ENCODE peak calls at places on chromosomes 13 and 19, in eight cellular contexts. One of them, this sample, is unnamed.

GRCh38 chr19:2578911-2579677 is 103.2 kb downstream of the GADD45B start:
- DNase-seq in central memory CD4-positive, alpha-beta T cell: peak
- DNase-seq in activated T-helper 9 cell treated with anti-CD3 and anti-CD28 coated beads, Interleukin-2, amount 50 U/mL, for 16 hours: peak
- DNase-seq in stimulated activated CD4-positive, alpha-beta T cell treated with anti-CD3 and anti-CD28 coated beads, Interleukin-2, amount 100 ng/mL, for 48 hours: peak
- DNase-seq in midbrain: peak
- DNase-seq in WTC11: peak
- DNase-seq in activated T-cell treated with anti-CD3 and anti-CD28 coated beads, Interleukin-2, amount 50 U/mL, for 24 hours: peak
- DNase-seq in MCF 10A: peak
- DNase-seq in this sample: peak

GRCh38 chr13:75825161-75825560 is 189.0 kb downstream of the LMO7 start:
- DNase-seq in central memory CD4-positive, alpha-beta T cell: no peak
- DNase-seq in activated T-helper 9 cell treated with anti-CD3 and anti-CD28 coated beads, Interleukin-2, amount 50 U/mL, for 16 hours: no peak
- DNase-seq in stimulated activated CD4-positive, alpha-beta T cell treated with anti-CD3 and anti-CD28 coated beads, Interleukin-2, amount 100 ng/mL, for 48 hours: no peak
- DNase-seq in midbrain: no peak
- DNase-seq in WTC11: no peak
- DNase-seq in activated T-cell treated with anti-CD3 and anti-CD28 coated beads, Interleukin-2, amount 50 U/mL, for 24 hours: no peak
- DNase-seq in MCF 10A: no peak
- DNase-seq in this sample: no peak

GRCh38 chr13:112356190-112356589 is 20.0 kb upstream of the SPACA7 start:
- DNase-seq in central memory CD4-positive, alpha-beta T cell: no peak
- DNase-seq in activated T-helper 9 cell treated with anti-CD3 and anti-CD28 coated beads, Interleukin-2, amount 50 U/mL, for 16 hours: no peak
- DNase-seq in stimulated activated CD4-positive, alpha-beta T cell treated with anti-CD3 and anti-CD28 coated beads, Interleukin-2, amount 100 ng/mL, for 48 hours: no peak
- DNase-seq in midbrain: no peak
- DNase-seq in WTC11: no peak
- DNase-seq in activated T-cell treated with anti-CD3 and anti-CD28 coated beads, Interleukin-2, amount 50 U/mL, for 24 hours: no peak
- DNase-seq in MCF 10A: no peak
- DNase-seq in this sample: no peak

GRCh38 chr13:27791146-27791900 is 960 bp upstream of the GSX1 start:
- DNase-seq in central memory CD4-positive, alpha-beta T cell: no peak
- DNase-seq in activated T-helper 9 cell treated with anti-CD3 and anti-CD28 coated beads, Interleukin-2, amount 50 U/mL, for 16 hours: no peak
- DNase-seq in stimulated activated CD4-positive, alpha-beta T cell treated with anti-CD3 and anti-CD28 coated beads, Interleukin-2, amount 100 ng/mL, for 48 hours: no peak
- DNase-seq in midbrain: no peak
- DNase-seq in WTC11: no peak
- DNase-seq in activated T-cell treated with anti-CD3 and anti-CD28 coated beads, Interleukin-2, amount 50 U/mL, for 24 hours: no peak
- DNase-seq in MCF 10A: no peak
- DNase-seq in this sample: no peak

GRCh38 chr13:84358601-84359000 is 476.3 kb upstream of the SLITRK1 start:
- DNase-seq in central memory CD4-positive, alpha-beta T cell: no peak
- DNase-seq in activated T-helper 9 cell treated with anti-CD3 and anti-CD28 coated beads, Interleukin-2, amount 50 U/mL, for 16 hours: no peak
- DNase-seq in stimulated activated CD4-positive, alpha-beta T cell treated with anti-CD3 and anti-CD28 coated beads, Interleukin-2, amount 100 ng/mL, for 48 hours: no peak
- DNase-seq in midbrain: no peak
- DNase-seq in WTC11: no peak
- DNase-seq in activated T-cell treated with anti-CD3 and anti-CD28 coated beads, Interleukin-2, amount 50 U/mL, for 24 hours: no peak
- DNase-seq in MCF 10A: no peak
- DNase-seq in this sample: no peak

GRCh38 chr13:44003481-44003880 is 123.8 kb downstream of the LACC1 start:
- DNase-seq in central memory CD4-positive, alpha-beta T cell: no peak
- DNase-seq in activated T-helper 9 cell treated with anti-CD3 and anti-CD28 coated beads, Interleukin-2, amount 50 U/mL, for 16 hours: no peak
- DNase-seq in stimulated activated CD4-positive, alpha-beta T cell treated with anti-CD3 and anti-CD28 coated beads, Interleukin-2, amount 100 ng/mL, for 48 hours: no peak
- DNase-seq in midbrain: no peak
- DNase-seq in WTC11: no peak
- DNase-seq in activated T-cell treated with anti-CD3 and anti-CD28 coated beads, Interleukin-2, amount 50 U/mL, for 24 hours: no peak
- DNase-seq in MCF 10A: no peak
- DNase-seq in this sample: no peak

GRCh38 chr19:10238172-10238783 is 7.1 kb upstream of the S1PR2 start:
- DNase-seq in central memory CD4-positive, alpha-beta T cell: no peak
- DNase-seq in activated T-helper 9 cell treated with anti-CD3 and anti-CD28 coated beads, Interleukin-2, amount 50 U/mL, for 16 hours: no peak
- DNase-seq in stimulated activated CD4-positive, alpha-beta T cell treated with anti-CD3 and anti-CD28 coated beads, Interleukin-2, amount 100 ng/mL, for 48 hours: no peak
- DNase-seq in midbrain: no peak
- DNase-seq in WTC11: no peak
- DNase-seq in activated T-cell treated with anti-CD3 and anti-CD28 coated beads, Interleukin-2, amount 50 U/mL, for 24 hours: no peak
- DNase-seq in MCF 10A: no peak
- DNase-seq in this sample: no peak

GRCh38 chr19:3403489-3404323 is 37.3 kb downstream of the NFIC start:
- DNase-seq in central memory CD4-positive, alpha-beta T cell: no peak
- DNase-seq in activated T-helper 9 cell treated with anti-CD3 and anti-CD28 coated beads, Interleukin-2, amount 50 U/mL, for 16 hours: no peak
- DNase-seq in stimulated activated CD4-positive, alpha-beta T cell treated with anti-CD3 and anti-CD28 coated beads, Interleukin-2, amount 100 ng/mL, for 48 hours: no peak
- DNase-seq in midbrain: peak
- DNase-seq in WTC11: no peak
- DNase-seq in activated T-cell treated with anti-CD3 and anti-CD28 coated beads, Interleukin-2, amount 50 U/mL, for 24 hours: no peak
- DNase-seq in MCF 10A: peak
- DNase-seq in this sample: peak

GRCh38 chr13:30796132-30796832 is 60.9 kb downstream of the ALOX5AP start:
- DNase-seq in central memory CD4-positive, alpha-beta T cell: peak
- DNase-seq in activated T-helper 9 cell treated with anti-CD3 and anti-CD28 coated beads, Interleukin-2, amount 50 U/mL, for 16 hours: no peak
- DNase-seq in stimulated activated CD4-positive, alpha-beta T cell treated with anti-CD3 and anti-CD28 coated beads, Interleukin-2, amount 100 ng/mL, for 48 hours: no peak
- DNase-seq in midbrain: no peak
- DNase-seq in WTC11: no peak
- DNase-seq in activated T-cell treated with anti-CD3 and anti-CD28 coated beads, Interleukin-2, amount 50 U/mL, for 24 hours: no peak
- DNase-seq in MCF 10A: peak
- DNase-seq in this sample: no peak

GRCh38 chr13:113393572-113394503 is 29.9 kb upstream of the GRTP1 start:
- DNase-seq in central memory CD4-positive, alpha-beta T cell: peak
- DNase-seq in activated T-helper 9 cell treated with anti-CD3 and anti-CD28 coated beads, Interleukin-2, amount 50 U/mL, for 16 hours: peak
- DNase-seq in stimulated activated CD4-positive, alpha-beta T cell treated with anti-CD3 and anti-CD28 coated beads, Interleukin-2, amount 100 ng/mL, for 48 hours: peak
- DNase-seq in midbrain: peak
- DNase-seq in WTC11: peak
- DNase-seq in activated T-cell treated with anti-CD3 and anti-CD28 coated beads, Interleukin-2, amount 50 U/mL, for 24 hours: peak
- DNase-seq in MCF 10A: peak
- DNase-seq in this sample: peak

GRCh38 chr19:37511186-37511585 is 4.4 kb downstream of the ZNF793 start:
- DNase-seq in central memory CD4-positive, alpha-beta T cell: no peak
- DNase-seq in activated T-helper 9 cell treated with anti-CD3 and anti-CD28 coated beads, Interleukin-2, amount 50 U/mL, for 16 hours: no peak
- DNase-seq in stimulated activated CD4-positive, alpha-beta T cell treated with anti-CD3 and anti-CD28 coated beads, Interleukin-2, amount 100 ng/mL, for 48 hours: no peak
- DNase-seq in midbrain: no peak
- DNase-seq in WTC11: no peak
- DNase-seq in activated T-cell treated with anti-CD3 and anti-CD28 coated beads, Interleukin-2, amount 50 U/mL, for 24 hours: no peak
- DNase-seq in MCF 10A: no peak
- DNase-seq in this sample: no peak

GRCh38 chr13:22915442-22916082 is 265.2 kb upstream of the SGCG start:
- DNase-seq in central memory CD4-positive, alpha-beta T cell: no peak
- DNase-seq in activated T-helper 9 cell treated with anti-CD3 and anti-CD28 coated beads, Interleukin-2, amount 50 U/mL, for 16 hours: no peak
- DNase-seq in stimulated activated CD4-positive, alpha-beta T cell treated with anti-CD3 and anti-CD28 coated beads, Interleukin-2, amount 100 ng/mL, for 48 hours: no peak
- DNase-seq in midbrain: peak
- DNase-seq in WTC11: peak
- DNase-seq in activated T-cell treated with anti-CD3 and anti-CD28 coated beads, Interleukin-2, amount 50 U/mL, for 24 hours: no peak
- DNase-seq in MCF 10A: peak
- DNase-seq in this sample: peak

GRCh38 chr13:39501711-39502324 is 101.2 kb downstream of the LHFPL6 start:
- DNase-seq in central memory CD4-positive, alpha-beta T cell: no peak
- DNase-seq in activated T-helper 9 cell treated with anti-CD3 and anti-CD28 coated beads, Interleukin-2, amount 50 U/mL, for 16 hours: no peak
- DNase-seq in stimulated activated CD4-positive, alpha-beta T cell treated with anti-CD3 and anti-CD28 coated beads, Interleukin-2, amount 100 ng/mL, for 48 hours: no peak
- DNase-seq in midbrain: no peak
- DNase-seq in WTC11: no peak
- DNase-seq in activated T-cell treated with anti-CD3 and anti-CD28 coated beads, Interleukin-2, amount 50 U/mL, for 24 hours: no peak
- DNase-seq in MCF 10A: no peak
- DNase-seq in this sample: no peak

GRCh38 chr13:69828527-69828926 is 279.1 kb upstream of the ATXN8OS start:
- DNase-seq in central memory CD4-positive, alpha-beta T cell: no peak
- DNase-seq in activated T-helper 9 cell treated with anti-CD3 and anti-CD28 coated beads, Interleukin-2, amount 50 U/mL, for 16 hours: no peak
- DNase-seq in stimulated activated CD4-positive, alpha-beta T cell treated with anti-CD3 and anti-CD28 coated beads, Interleukin-2, amount 100 ng/mL, for 48 hours: no peak
- DNase-seq in midbrain: no peak
- DNase-seq in WTC11: peak
- DNase-seq in activated T-cell treated with anti-CD3 and anti-CD28 coated beads, Interleukin-2, amount 50 U/mL, for 24 hours: no peak
- DNase-seq in MCF 10A: no peak
- DNase-seq in this sample: no peak

GRCh38 chr19:34480971-34481821 is at the start of gene WTIP:
- DNase-seq in central memory CD4-positive, alpha-beta T cell: no peak
- DNase-seq in activated T-helper 9 cell treated with anti-CD3 and anti-CD28 coated beads, Interleukin-2, amount 50 U/mL, for 16 hours: no peak
- DNase-seq in stimulated activated CD4-positive, alpha-beta T cell treated with anti-CD3 and anti-CD28 coated beads, Interleukin-2, amount 100 ng/mL, for 48 hours: no peak
- DNase-seq in midbrain: no peak
- DNase-seq in WTC11: peak
- DNase-seq in activated T-cell treated with anti-CD3 and anti-CD28 coated beads, Interleukin-2, amount 50 U/mL, for 24 hours: no peak
- DNase-seq in MCF 10A: peak
- DNase-seq in this sample: no peak

This sample was measured in nucleus accumbens.